ENCODE peak calls at places on chromosome 11, in six cellular contexts. X is LNCaP clone FGC, W is osteocyte, Z is mucosa of descending colon, K is astrocyte of the spinal cord, P is GM23338. I is an unnamed sample.

GRCh38 chr11:9208726-9209501 is 56.2 kb downstream of the DENND5A start:
- DNase-seq in X (no peak), W (no peak), Z (no peak), K (no peak), P (no peak), I (no peak)

GRCh38 chr11:103202048-103202651 is 92.9 kb downstream of the DYNC2H1 start:
- DNase-seq in X (peak; percentile 21), W (no peak), Z (no peak), K (peak; percentile 56), P (peak; percentile 62), I (peak; percentile 59)

GRCh38 chr11:64564947-64565889 is 25.8 kb upstream of the SLC22A12 start:
- DNase-seq in X (no peak), W (no peak), Z (no peak), K (no peak), P (peak; percentile 85), I (no peak)

GRCh38 chr11:19832901-19833300 is 120.3 kb downstream of the NAV2 start:
- DNase-seq in X (no peak), W (no peak), Z (no peak), K (no peak), P (no peak), I (no peak)

GRCh38 chr11:112247198-112247597 is 13.5 kb downstream of the PLET1 start:
- DNase-seq in X (peak; percentile 30), W (no peak), Z (no peak), K (peak; percentile 37), P (no peak), I (peak; percentile 34)

GRCh38 chr11:121328213-121328966 is 35.8 kb downstream of the SC5D start:
- DNase-seq in X (no peak), W (no peak), Z (no peak), K (no peak), P (no peak), I (no peak)

GRCh38 chr11:36622431-36623136 is 24.5 kb upstream of the RAG2 start:
- DNase-seq in X (no peak), W (no peak), Z (no peak), K (peak; percentile 29), P (peak; percentile 6), I (peak; percentile 30)

GRCh38 chr11:133840479-133840941 is 4.8 kb downstream of the SPATA19 start:
- DNase-seq in X (no peak), W (peak; percentile 60), Z (no peak), K (no peak), P (no peak), I (no peak)

GRCh38 chr11:99505319-99505718 is 484.6 kb downstream of the CNTN5 start:
- DNase-seq in X (no peak), W (no peak), Z (no peak), K (peak; percentile 85), P (no peak), I (no peak)

GRCh38 chr11:9678576-9678975 is 14.7 kb downstream of the SWAP70 start:
- DNase-seq in X (no peak), W (no peak), Z (no peak), K (no peak), P (peak; percentile 34), I (no peak)

GRCh38 chr11:86722041-86722440 is 49.6 kb upstream of the ME3 start:
- DNase-seq in X (no peak), W (no peak), Z (no peak), K (peak; percentile 63), P (no peak), I (peak; percentile 48)

GRCh38 chr11:70212227-70212811 is 9.2 kb downstream of the FADD start:
- DNase-seq in X (no peak), W (no peak), Z (no peak), K (no peak), P (peak; percentile 71), I (no peak)

GRCh38 chr11:110182886-110183285 is 89.7 kb downstream of the ZC3H12C start:
- DNase-seq in X (no peak), W (no peak), Z (no peak), K (peak; percentile 54), P (no peak), I (peak; percentile 85)

GRCh38 chr11:3022982-3023381 is 30.9 kb upstream of the NAP1L4 start:
- DNase-seq in X (no peak), W (no peak), Z (no peak), K (peak; percentile 83), P (no peak), I (peak; percentile 88)

GRCh38 chr11:97622795-97623194 is 1233.0 kb downstream of the JRKL start:
- DNase-seq in X (no peak), W (no peak), Z (no peak), K (peak; percentile 15), P (no peak), I (no peak)

GRCh38 chr11:128453444-128454336 is 133.7 kb downstream of the ETS1 start:
- DNase-seq in X (peak; percentile 96), W (no peak), Z (no peak), K (peak; percentile 94), P (no peak), I (peak; percentile 94)

GRCh38 chr11:105100206-105100605 is 39.4 kb downstream of the CARD18 start:
- DNase-seq in X (no peak), W (no peak), Z (no peak), K (no peak), P (no peak), I (no peak)

GRCh38 chr11:12243511-12243910 is 133.1 kb downstream of the MICAL2 start:
- DNase-seq in X (no peak), W (no peak), Z (no peak), K (no peak), P (no peak), I (no peak)

GRCh38 chr11:61973603-61974162 is 6.2 kb upstream of the FTH1 start:
- DNase-seq in X (no peak), W (no peak), Z (no peak), K (no peak), P (no peak), I (no peak)

GRCh38 chr11:12914401-12914912 is 94.7 kb upstream of the RASSF10 start:
- DNase-seq in X (no peak), W (no peak), Z (peak; percentile 59), K (peak; percentile 62), P (peak; percentile 91), I (peak; percentile 90)

GRCh38 chr11:560305-561147 is at the start of the genes LMNTD2 and RASSF7:
- DNase-seq in X (peak; percentile 33), W (peak; percentile 97), Z (peak; percentile 93), K (peak; percentile 74), P (peak; percentile 95), I (peak; percentile 91)

GRCh38 chr11:114196994-114197702 is 99.1 kb upstream of the NNMT start:
- DNase-seq in X (no peak), W (no peak), Z (no peak), K (no peak), P (no peak), I (peak; percentile 60)

GRCh38 chr11:113384551-113384950 is 3.0 kb upstream of the ANKK1 start:
- DNase-seq in X (peak; percentile 38), W (no peak), Z (no peak), K (peak; percentile 90), P (no peak), I (peak; percentile 91)

GRCh38 chr11:8375932-8376331 is 112.3 kb upstream of the LMO1 start:
- DNase-seq in X (no peak), W (peak; percentile 67), Z (no peak), K (no peak), P (no peak), I (no peak)

GRCh38 chr11:2302844-2303626 is 1.2 kb downstream of the TSPAN32 start:
- DNase-seq in X (no peak), W (no peak), Z (peak; percentile 58), K (no peak), P (no peak), I (no peak)

GRCh38 chr11:2120359-2121100 is 18.7 kb downstream of the IGF2 start:
- DNase-seq in X (no peak), W (no peak), Z (peak; percentile 23), K (no peak), P (peak; percentile 52), I (peak; percentile 74)

GRCh38 chr11:75271730-75272129 is 31.2 kb downstream of the TPBGL start:
- DNase-seq in X (no peak), W (no peak), Z (no peak), K (no peak), P (no peak), I (no peak)

GRCh38 chr11:67558084-67558772 is 25.4 kb upstream of the GSTP1 start:
- DNase-seq in X (no peak), W (no peak), Z (peak; percentile 72), K (no peak), P (no peak), I (no peak)

GRCh38 chr11:44171518-44171917 is 76.0 kb downstream of the EXT2 start:
- DNase-seq in X (no peak), W (no peak), Z (no peak), K (peak; percentile 44), P (peak; percentile 32), I (no peak)

GRCh38 chr11:34381775-34382174 is 24.0 kb upstream of the ABTB2 start:
- DNase-seq in X (no peak), W (no peak), Z (no peak), K (no peak), P (no peak), I (no peak)

GRCh38 chr11:34380696-34381095 is 22.9 kb upstream of the ABTB2 start:
- DNase-seq in X (no peak), W (no peak), Z (no peak), K (peak; percentile 55), P (no peak), I (peak; percentile 74)

GRCh38 chr11:34373727-34374126 is 15.9 kb upstream of the ABTB2 start:
- DNase-seq in X (no peak), W (no peak), Z (no peak), K (no peak), P (no peak), I (no peak)

GRCh38 chr11:34379539-34379938 is 21.7 kb upstream of the ABTB2 start:
- DNase-seq in X (no peak), W (no peak), Z (no peak), K (no peak), P (no peak), I (peak; percentile 21)

GRCh38 chr11:34379081-34379480 is 21.3 kb upstream of the ABTB2 start:
- DNase-seq in X (no peak), W (no peak), Z (no peak), K (peak; percentile 52), P (no peak), I (peak; percentile 55)
- TF ChIP-seq CTCF in X (no peak), W (no peak), Z (no peak), K (no peak), P (no peak), I (no peak)

GRCh38 chr11:76410771-76411423 is 29.8 kb downstream of the GVQW3 start:
- DNase-seq in X (no peak), W (no peak), Z (no peak), K (no peak), P (no peak), I (peak; percentile 6)

GRCh38 chr11:76419896-76420295 is 24.9 kb upstream of the EMSY start:
- DNase-seq in X (no peak), W (no peak), Z (no peak), K (no peak), P (peak; percentile 69), I (no peak)

GRCh38 chr11:76415073-76415472 is 29.7 kb upstream of the EMSY start:
- DNase-seq in X (no peak), W (no peak), Z (no peak), K (no peak), P (peak; percentile 65), I (no peak)
- TF ChIP-seq CTCF in X (no peak), W (no peak), Z (no peak), K (no peak), P (peak; percentile 76), I (no peak)

GRCh38 chr11:123429851-123430735 is at the start of gene GRAMD1B:
- DNase-seq in X (no peak), W (peak; percentile 85), Z (peak; percentile 74), K (peak; percentile 84), P (peak; percentile 93), I (peak; percentile 38)
- TF ChIP-seq CTCF in X (no peak), W (no peak), Z (no peak), K (peak; percentile 32), P (no peak), I (peak; percentile 28)

GRCh38 chr11:45405916-45406670 is 120.0 kb upstream of the SYT13 start:
- DNase-seq in X (no peak), W (no peak), Z (no peak), K (no peak), P (peak; percentile 53), I (peak; percentile 39)
- TF ChIP-seq CTCF in X (peak; percentile 52), W (peak; percentile 58), Z (no peak), K (peak; percentile 57), P (peak; percentile 47), I (peak; percentile 49)